ENCODE peak calls at places on chromosomes 3 and 15, in seven cellular contexts. T, M, I, R, L, D and V are unnamed samples.

GRCh38 chr15:51286816-51287215 is 51.6 kb downstream of the CYP19A1 start:
- DNase-seq in T (no peak), M (no peak), I (no peak), R (no peak), L (no peak), D (no peak), V (peak)

GRCh38 chr3:127473244-127474024 is 117.1 kb downstream of the TPRA1 start:
- DNase-seq in T (no peak), M (no peak), I (peak), R (no peak), L (peak), D (no peak), V (peak)

GRCh38 chr3:179700716-179701115 is 47.9 kb downstream of the USP13 start:
- DNase-seq in T (no peak), M (no peak), I (no peak), R (no peak), L (no peak), D (no peak), V (no peak)

GRCh38 chr15:43225201-43225949 is 4.6 kb upstream of the EPB42 start:
- DNase-seq in T (peak), M (peak), I (peak), R (peak), L (peak), D (no peak), V (peak)

GRCh38 chr15:69535101-69535638 is 82.6 kb downstream of the RPLP1 start:
- DNase-seq in T (peak), M (no peak), I (no peak), R (peak), L (no peak), D (no peak), V (no peak)

GRCh38 chr3:154954750-154955149 is 125.4 kb upstream of the MME start:
- DNase-seq in T (peak), M (no peak), I (no peak), R (no peak), L (no peak), D (no peak), V (no peak)

GRCh38 chr15:85976986-85977385 is 102.7 kb upstream of the AGBL1 start:
- DNase-seq in T (peak), M (no peak), I (no peak), R (peak), L (no peak), D (no peak), V (no peak)

GRCh38 chr3:132071043-132071442 is 36.2 kb upstream of the CPNE4 start:
- DNase-seq in T (no peak), M (no peak), I (peak), R (no peak), L (peak), D (no peak), V (no peak)

GRCh38 chr3:183239046-183239445 is 14.0 kb upstream of the B3GNT5 start:
- DNase-seq in T (no peak), M (no peak), I (no peak), R (no peak), L (no peak), D (no peak), V (no peak)

GRCh38 chr3:32613183-32613582 is 42.5 kb upstream of the DYNC1LI1 start:
- DNase-seq in T (no peak), M (no peak), I (no peak), R (no peak), L (no peak), D (no peak), V (no peak)

GRCh38 chr3:38084019-38084968 is 45.3 kb downstream of the DLEC1 start:
- DNase-seq in T (peak), M (no peak), I (peak), R (no peak), L (no peak), D (no peak), V (no peak)

GRCh38 chr3:48661501-48662139 is 1.1 kb downstream of the CELSR3 start:
- DNase-seq in T (peak), M (peak), I (peak), R (no peak), L (no peak), D (peak), V (peak)